ENCODE peak calls at places on chromosomes 1 and 21, in nine cellular contexts. U is adrenal gland; W is tibial nerve; E is AG09319; L is coronary artery; P is fibroblast of lung; M is CD4-positive, alpha-beta T cell; J is astrocyte of the spinal cord; A is IMR-90. O is an unnamed sample.

GRCh38 chr1:65478379-65479026 is 58.0 kb downstream of the LEPR start:
- DNase-seq in U (no peak), W (no peak), E (no peak), L (no peak), P (peak), M (no peak), J (peak), A (peak), O (no peak)

GRCh38 chr1:243620096-243620495 is 229.9 kb downstream of the AKT3 start:
- DNase-seq in U (no peak), W (no peak), E (no peak), L (no peak), P (no peak), M (no peak), J (no peak), A (no peak), O (no peak)

GRCh38 chr1:8329439-8329838 is 11.5 kb downstream of the SLC45A1 start:
- DNase-seq in U (no peak), W (no peak), E (no peak), L (no peak), P (no peak), M (no peak), J (no peak), A (no peak), O (no peak)

GRCh38 chr1:72483958-72484357 is 201.6 kb upstream of the NEGR1 start:
- DNase-seq in U (no peak), W (no peak), E (no peak), L (no peak), P (no peak), M (no peak), J (no peak), A (no peak), O (no peak)

GRCh38 chr1:244301595-244302130 is 150.0 kb downstream of the ADSS2 start:
- DNase-seq in U (no peak), W (no peak), E (no peak), L (no peak), P (no peak), M (no peak), J (no peak), A (no peak), O (no peak)

GRCh38 chr1:100152271-100152670 is 19.3 kb downstream of the TRMT13 start:
- DNase-seq in U (no peak), W (no peak), E (no peak), L (no peak), P (no peak), M (no peak), J (no peak), A (no peak), O (no peak)

GRCh38 chr1:221274373-221274772 is 395.1 kb downstream of the HLX start:
- DNase-seq in U (no peak), W (no peak), E (no peak), L (no peak), P (no peak), M (no peak), J (no peak), A (no peak), O (peak)

GRCh38 chr1:38050397-38051141 is 4.0 kb upstream of the POU3F1 start:
- DNase-seq in U (no peak), W (no peak), E (no peak), L (no peak), P (no peak), M (no peak), J (no peak), A (peak), O (no peak)

GRCh38 chr1:160942926-160943325 is 11.7 kb downstream of the ITLN2 start:
- DNase-seq in U (no peak), W (no peak), E (no peak), L (no peak), P (no peak), M (no peak), J (no peak), A (no peak), O (no peak)

GRCh38 chr1:9166289-9167235 is 37.7 kb upstream of the GPR157 start:
- DNase-seq in U (no peak), W (no peak), E (no peak), L (no peak), P (peak), M (no peak), J (peak), A (peak), O (no peak)

GRCh38 chr1:21534674-21535378 is 25.6 kb downstream of the ALPL start:
- DNase-seq in U (peak), W (no peak), E (no peak), L (no peak), P (peak), M (no peak), J (peak), A (peak), O (no peak)

GRCh38 chr21:25005388-25005787 is 601.9 kb downstream of the MRPL39 start:
- DNase-seq in U (no peak), W (no peak), E (no peak), L (no peak), P (peak), M (no peak), J (no peak), A (peak), O (no peak)

GRCh38 chr1:214685906-214686305 is 82.9 kb downstream of the CENPF start:
- DNase-seq in U (no peak), W (no peak), E (no peak), L (no peak), P (no peak), M (no peak), J (peak), A (peak), O (no peak)

GRCh38 chr21:22855581-22855980 is 1857.4 kb downstream of the NCAM2 start:
- DNase-seq in U (no peak), W (no peak), E (no peak), L (no peak), P (no peak), M (no peak), J (no peak), A (no peak), O (no peak)

GRCh38 chr1:111290640-111291039 is at the start of gene CHIA:
- DNase-seq in U (peak), W (no peak), E (no peak), L (no peak), P (no peak), M (no peak), J (no peak), A (no peak), O (no peak)

GRCh38 chr1:103525114-103525606 is 339 bp upstream of the RNPC3 start:
- DNase-seq in U (peak), W (no peak), E (peak), L (no peak), P (peak), M (no peak), J (peak), A (peak), O (no peak)

GRCh38 chr1:153253693-153254092 is 5.8 kb upstream of the LORICRIN start:
- DNase-seq in U (no peak), W (no peak), E (no peak), L (no peak), P (no peak), M (no peak), J (no peak), A (no peak), O (no peak)

GRCh38 chr1:12309783-12310742 is 80.2 kb downstream of the VPS13D start:
- DNase-seq in U (no peak), W (no peak), E (no peak), L (no peak), P (peak), M (no peak), J (peak), A (no peak), O (no peak)

GRCh38 chr1:108817016-108817415 is 39.9 kb downstream of the AKNAD1 start:
- DNase-seq in U (no peak), W (peak), E (no peak), L (no peak), P (peak), M (no peak), J (peak), A (peak), O (no peak)

GRCh38 chr1:183952101-183952500 is 85.4 kb downstream of the COLGALT2 start:
- DNase-seq in U (no peak), W (no peak), E (no peak), L (no peak), P (no peak), M (no peak), J (no peak), A (peak), O (no peak)

GRCh38 chr1:166129006-166129405 is 37.8 kb downstream of the FAM78B start:
- DNase-seq in U (no peak), W (no peak), E (no peak), L (no peak), P (no peak), M (no peak), J (no peak), A (no peak), O (no peak)

GRCh38 chr1:151237678-151238466 is 16.7 kb upstream of the PSMD4 start:
- DNase-seq in U (no peak), W (no peak), E (no peak), L (no peak), P (no peak), M (no peak), J (no peak), A (no peak), O (no peak)

GRCh38 chr1:69221492-69221990 is 346.2 kb upstream of the LRRC7 start:
- DNase-seq in U (no peak), W (no peak), E (no peak), L (no peak), P (no peak), M (no peak), J (no peak), A (no peak), O (no peak)

GRCh38 chr1:214551436-214552173 is at the start of gene PTPN14:
- DNase-seq in U (peak), W (peak), E (peak), L (peak), P (peak), M (no peak), J (peak), A (peak), O (peak)

GRCh38 chr1:14778882-14779594 is 180.6 kb downstream of the KAZN start:
- DNase-seq in U (peak), W (no peak), E (no peak), L (no peak), P (peak), M (no peak), J (no peak), A (peak), O (no peak)

GRCh38 chr1:117095237-117095636 is 26.3 kb downstream of the TRIM45 start:
- DNase-seq in U (no peak), W (no peak), E (peak), L (no peak), P (peak), M (no peak), J (peak), A (peak), O (no peak)

GRCh38 chr21:34885636-34886553 is 163.2 kb downstream of the RUNX1 start:
- DNase-seq in U (no peak), W (no peak), E (no peak), L (no peak), P (peak), M (no peak), J (peak), A (no peak), O (no peak)

GRCh38 chr1:89608627-89609338 is 24.1 kb upstream of the LRRC8C start:
- DNase-seq in U (no peak), W (no peak), E (no peak), L (no peak), P (no peak), M (peak), J (no peak), A (no peak), O (no peak)

GRCh38 chr21:29374481-29374880 is 75.8 kb downstream of the BACH1 start:
- DNase-seq in U (no peak), W (no peak), E (no peak), L (no peak), P (no peak), M (no peak), J (no peak), A (no peak), O (no peak)

GRCh38 chr1:160375788-160376524 is 9.1 kb downstream of the NHLH1 start:
- DNase-seq in U (no peak), W (no peak), E (no peak), L (peak), P (no peak), M (no peak), J (no peak), A (no peak), O (no peak)

GRCh38 chr1:156694563-156694962 is 10.8 kb downstream of the CRABP2 start:
- DNase-seq in U (no peak), W (no peak), E (no peak), L (no peak), P (no peak), M (no peak), J (no peak), A (no peak), O (no peak)

GRCh38 chr1:29447368-29447767 is 211.0 kb downstream of the PTPRU start:
- DNase-seq in U (no peak), W (no peak), E (no peak), L (no peak), P (no peak), M (no peak), J (no peak), A (no peak), O (no peak)

GRCh38 chr1:74731399-74732052 is 1.3 kb downstream of the CRYZ start:
- DNase-seq in U (no peak), W (no peak), E (no peak), L (no peak), P (peak), M (no peak), J (no peak), A (peak), O (no peak)

GRCh38 chr1:43766086-43766784 is 58.9 kb downstream of the ST3GAL3 start:
- DNase-seq in U (no peak), W (no peak), E (no peak), L (no peak), P (no peak), M (no peak), J (no peak), A (no peak), O (no peak)

GRCh38 chr1:64133036-64133435 is 70.4 kb upstream of the UBE2U start:
- DNase-seq in U (no peak), W (no peak), E (peak), L (no peak), P (peak), M (no peak), J (peak), A (peak), O (no peak)

GRCh38 chr1:26234644-26235384 is 814 bp downstream of the CEP85 start:
- DNase-seq in U (no peak), W (no peak), E (no peak), L (no peak), P (peak), M (no peak), J (peak), A (peak), O (no peak)
- TF ChIP-seq CTCF in U (no peak), W (no peak), E (peak), L (no peak), P (no peak), M (no peak), J (no peak), A (no peak), O (no peak)

GRCh38 chr21:42012763-42013329 is 2.7 kb upstream of the ZBTB21 start:
- DNase-seq in U (no peak), W (no peak), E (no peak), L (peak), P (no peak), M (no peak), J (no peak), A (no peak), O (no peak)

GRCh38 chr21:42012344-42012743 is 2.2 kb upstream of the ZBTB21 start:
- DNase-seq in U (no peak), W (no peak), E (no peak), L (peak), P (no peak), M (no peak), J (no peak), A (no peak), O (no peak)

GRCh38 chr21:42009018-42009830 is 936 bp downstream of the ZBTB21 start:
- DNase-seq in U (peak), W (no peak), E (peak), L (peak), P (peak), M (peak), J (peak), A (peak), O (no peak)

GRCh38 chr21:42009831-42010506 is at the start of gene ZBTB21:
- DNase-seq in U (peak), W (peak), E (peak), L (peak), P (peak), M (peak), J (peak), A (peak), O (peak)

GRCh38 chr21:42010507-42011493 is 640 bp upstream of the ZBTB21 start:
- DNase-seq in U (peak), W (no peak), E (no peak), L (peak), P (no peak), M (peak), J (peak), A (no peak), O (no peak)
- TF ChIP-seq CTCF in U (no peak), W (peak), E (no peak), L (no peak), P (peak), M (no peak), J (peak), A (peak), O (no peak)

DNA sequence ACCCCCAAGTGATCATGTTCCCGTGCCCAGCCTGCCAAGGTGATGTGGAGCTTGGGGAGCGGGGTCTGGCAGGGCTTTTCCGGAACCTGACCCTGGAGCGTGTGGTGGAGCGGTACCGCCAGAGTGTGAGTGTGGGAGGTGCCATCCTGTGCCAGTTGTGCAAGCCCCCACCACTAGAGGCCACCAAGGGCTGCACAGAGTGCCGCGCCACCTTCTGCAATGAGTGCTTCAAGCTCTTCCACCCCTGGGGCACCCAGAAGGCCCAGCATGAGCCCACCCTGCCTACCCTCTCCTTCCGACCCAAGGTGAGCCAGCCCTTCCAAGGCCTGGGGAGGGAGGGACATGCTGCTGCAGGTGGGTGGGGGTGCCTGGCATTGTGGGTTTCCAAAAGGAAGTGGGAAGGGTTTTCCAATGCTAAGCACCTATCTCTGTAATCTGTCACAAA is 2.3 kb downstream of the TRIM46 start:
- DNase-seq in U (no peak), W (no peak), E (no peak), L (peak), P (no peak), M (peak), J (no peak), A (no peak), O (peak)
- TF ChIP-seq CTCF in U (no peak), W (no peak), E (no peak), L (no peak), P (no peak), M (no peak), J (peak), A (no peak), O (no peak)

GRCh38 chr1:172720325-172720724 is 61.4 kb downstream of the FASLG start:
- DNase-seq in U (no peak), W (no peak), E (no peak), L (no peak), P (no peak), M (no peak), J (no peak), A (no peak), O (no peak)
- TF ChIP-seq CTCF in U (no peak), W (no peak), E (no peak), L (no peak), P (no peak), M (no peak), J (no peak), A (no peak), O (no peak)

GRCh38 chr1:6584126-6585080 is 4.6 kb downstream of the ZBTB48 start:
- DNase-seq in U (no peak), W (no peak), E (no peak), L (no peak), P (no peak), M (no peak), J (no peak), A (no peak), O (no peak)
- TF ChIP-seq CTCF in U (no peak), W (no peak), E (no peak), L (no peak), P (no peak), M (no peak), J (no peak), A (no peak), O (no peak)

DNA sequence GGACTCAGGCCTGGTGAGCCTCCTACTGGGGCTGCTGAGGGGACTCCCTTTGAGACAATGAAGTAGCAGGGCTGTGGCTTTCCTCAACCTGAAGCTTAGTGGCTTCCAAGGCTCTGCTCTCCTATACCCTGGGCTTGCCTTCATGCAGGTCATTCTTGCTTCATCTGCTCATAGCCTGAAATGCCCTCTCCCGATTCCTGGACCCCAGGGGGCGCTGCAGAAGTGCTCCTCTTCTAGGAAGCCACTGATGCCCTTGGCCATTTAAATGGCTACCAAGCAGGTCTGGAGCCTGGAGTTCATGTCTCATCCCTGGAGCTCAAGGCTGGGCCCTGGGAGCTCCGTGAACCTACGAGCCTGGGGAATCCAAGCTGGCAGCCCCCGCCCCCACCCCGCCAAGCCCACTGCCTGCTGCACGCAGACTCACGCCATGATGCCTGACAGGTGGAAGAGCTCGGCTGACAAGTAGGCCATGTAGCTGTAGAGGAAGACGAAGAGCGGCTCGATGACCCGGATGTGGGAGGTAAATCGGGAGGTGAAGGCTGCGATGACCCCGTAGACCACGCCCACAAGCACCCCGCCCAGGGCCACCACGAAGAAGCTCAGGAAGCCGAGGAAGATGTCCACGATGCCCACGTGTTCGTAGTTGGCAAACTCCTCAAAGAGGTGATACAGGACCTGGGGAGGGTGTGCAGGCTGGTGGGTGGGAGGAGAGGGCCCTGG is 45.7 kb downstream of the SLC9A1 start:
- DNase-seq in U (no peak), W (no peak), E (no peak), L (no peak), P (no peak), M (no peak), J (no peak), A (no peak), O (no peak)
- TF ChIP-seq CTCF in U (no peak), W (no peak), E (peak), L (no peak), P (peak), M (no peak), J (peak), A (peak), O (peak)

GRCh38 chr1:44929556-44929955 is 56.8 kb downstream of the EIF2B3 start:
- DNase-seq in U (no peak), W (no peak), E (no peak), L (no peak), P (no peak), M (no peak), J (peak), A (no peak), O (no peak)

GRCh38 chr1:44919387-44919786 is 67.0 kb downstream of the EIF2B3 start:
- DNase-seq in U (no peak), W (no peak), E (no peak), L (no peak), P (no peak), M (no peak), J (no peak), A (no peak), O (no peak)

GRCh38 chr1:44926311-44926781 is 60.0 kb downstream of the EIF2B3 start:
- DNase-seq in U (no peak), W (no peak), E (peak), L (no peak), P (peak), M (no peak), J (peak), A (peak), O (no peak)

DNA sequence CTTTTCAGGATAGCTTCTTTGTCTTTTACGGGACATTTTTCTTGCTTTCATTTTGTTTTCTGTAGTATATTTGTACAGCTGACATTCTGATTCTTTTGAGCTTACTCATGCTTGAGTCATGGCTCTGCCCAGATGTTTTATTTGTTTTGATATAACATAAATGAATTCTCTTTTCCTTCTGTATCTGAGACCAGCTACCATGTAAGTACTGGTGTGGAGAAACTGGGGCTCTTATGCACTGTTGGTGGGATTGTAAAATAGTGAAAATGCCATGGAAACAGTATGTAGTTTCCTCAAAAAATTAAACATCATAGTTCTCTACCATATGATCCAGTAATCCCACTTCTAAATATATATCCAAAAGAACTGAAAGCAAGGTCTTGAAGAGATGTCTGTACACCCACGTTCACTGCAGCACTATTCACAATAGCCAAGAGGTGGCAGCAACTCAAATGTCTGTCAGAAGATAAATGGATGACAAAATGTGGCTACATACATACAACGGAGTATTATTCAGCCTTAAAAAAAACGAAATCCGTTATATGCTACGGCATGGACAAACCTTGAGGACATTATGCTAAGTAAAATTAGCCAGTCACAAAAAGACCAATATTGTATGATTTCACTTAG is 61.4 kb downstream of the EIF2B3 start:
- DNase-seq in U (peak), W (no peak), E (no peak), L (no peak), P (peak), M (no peak), J (peak), A (peak), O (no peak)
- TF ChIP-seq CTCF in U (peak), W (peak), E (peak), L (no peak), P (peak), M (no peak), J (peak), A (peak), O (peak)

O was measured in D721Med.